ENCODE peak calls at places on chromosome 2, in four cellular contexts. Q is CD4-positive, CD25-positive, alpha-beta regulatory T cell; H is aorta; G is spleen. N is an unnamed sample.

GRCh38 chr2:217789003-217789735 is 213.6 kb downstream of the TNS1 start:
- DNase-seq in Q (peak; percentile 43), H (peak; percentile 95), G (peak; percentile 92), N (peak; percentile 59)

GRCh38 chr2:105039559-105039958 is 1.7 kb downstream of the MRPS9 start:
- DNase-seq in Q (no peak), H (no peak), G (no peak), N (no peak)

GRCh38 chr2:61011649-61012048 is 5.9 kb upstream of the PEX13 start:
- DNase-seq in Q (no peak), H (no peak), G (no peak), N (no peak)

GRCh38 chr2:143264851-143265250 is 135.6 kb downstream of the ARHGAP15 start:
- DNase-seq in Q (no peak), H (no peak), G (no peak), N (no peak)

GRCh38 chr2:239893236-239893515 is 132.0 kb downstream of the NDUFA10 start:
- DNase-seq in Q (no peak), H (peak; percentile 22), G (no peak), N (no peak)

GRCh38 chr2:207167129-207167923 is 1.6 kb upstream of the KLF7 start:
- DNase-seq in Q (no peak), H (no peak), G (no peak), N (no peak)

GRCh38 chr2:159442159-159442852 is 155.8 kb upstream of the WDSUB1 start:
- DNase-seq in Q (no peak), H (no peak), G (no peak), N (no peak)

GRCh38 chr2:27356056-27356381 is 545 bp downstream of the GTF3C2 start:
- DNase-seq in Q (peak; percentile 45), H (peak; percentile 81), G (peak; percentile 90), N (no peak)

GRCh38 chr2:238105506-238106338 is 5.6 kb downstream of the ESPNL start:
- DNase-seq in Q (no peak), H (peak; percentile 66), G (peak; percentile 77), N (no peak)

GRCh38 chr2:145601306-145601925 is 1081.5 kb upstream of the ZEB2 start:
- DNase-seq in Q (no peak), H (no peak), G (no peak), N (no peak)

GRCh38 chr2:186891219-186891621 is 42.2 kb upstream of the ZSWIM2 start:
- DNase-seq in Q (no peak), H (no peak), G (no peak), N (no peak)

GRCh38 chr2:226995625-226996041 is 159.8 kb downstream of the RHBDD1 start:
- DNase-seq in Q (no peak), H (peak; percentile 79), G (no peak), N (no peak)

GRCh38 chr2:83081835-83082522 is 1377.1 kb downstream of the SUCLG1 start:
- DNase-seq in Q (no peak), H (no peak), G (no peak), N (no peak)

GRCh38 chr2:135037831-135038230 is 9.4 kb downstream of the MAP3K19 start:
- DNase-seq in Q (no peak), H (no peak), G (no peak), N (no peak)

GRCh38 chr2:148299616-148300015 is 278.7 kb downstream of the MBD5 start:
- DNase-seq in Q (no peak), H (no peak), G (no peak), N (no peak)
- H3K27me3 ChIP-seq in Q (no peaks in the 10 kb centered on the region), H (no peaks in the 10 kb centered on the region), G (no peaks in the 10 kb centered on the region), N (no peaks in the 10 kb centered on the region)

DNA sequence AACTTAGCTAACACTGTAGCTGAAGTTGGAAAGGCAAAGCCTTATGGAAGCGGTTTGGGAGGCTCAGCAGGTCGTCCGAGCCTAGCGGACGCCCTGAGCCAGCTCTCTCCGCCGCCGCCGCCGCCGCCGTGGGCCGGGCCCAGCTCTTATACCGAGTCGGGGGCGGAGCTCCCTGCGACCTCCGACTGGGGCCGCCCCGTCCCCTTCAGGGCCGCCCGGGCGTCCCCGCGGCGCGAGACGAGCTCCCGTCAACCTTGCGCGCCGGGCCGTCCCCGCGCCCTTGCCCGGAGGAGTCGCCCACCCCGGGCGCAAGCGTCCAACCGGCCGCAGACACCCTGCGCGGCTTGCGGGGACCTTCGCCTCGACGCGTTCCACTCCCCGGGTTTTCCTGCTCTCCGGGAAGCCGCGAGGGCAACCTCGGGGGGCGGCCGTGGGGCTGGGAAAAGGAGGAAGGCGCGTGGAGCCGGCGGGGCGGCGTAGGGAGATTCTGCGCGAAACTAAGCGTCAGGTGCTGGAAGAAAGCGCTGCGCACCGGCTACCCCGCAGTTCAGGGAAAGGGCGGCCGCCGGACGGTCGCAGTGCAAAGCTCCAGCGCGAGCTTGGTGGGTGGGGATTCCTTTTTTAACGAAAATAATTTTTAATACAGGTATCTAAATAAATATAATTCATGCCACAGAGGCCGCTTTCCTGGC is at the start of gene SLC40A1:
- DNase-seq in Q (peak; percentile 43), H (peak; percentile 95), G (peak; percentile 94), N (peak; percentile 62)
- H3K27me3 ChIP-seq in Q (peaks cover 52% of the 10 kb centered on the region), H (no peaks in the 10 kb centered on the region), G (no peaks in the 10 kb centered on the region), N (no peaks in the 10 kb centered on the region)

DNA sequence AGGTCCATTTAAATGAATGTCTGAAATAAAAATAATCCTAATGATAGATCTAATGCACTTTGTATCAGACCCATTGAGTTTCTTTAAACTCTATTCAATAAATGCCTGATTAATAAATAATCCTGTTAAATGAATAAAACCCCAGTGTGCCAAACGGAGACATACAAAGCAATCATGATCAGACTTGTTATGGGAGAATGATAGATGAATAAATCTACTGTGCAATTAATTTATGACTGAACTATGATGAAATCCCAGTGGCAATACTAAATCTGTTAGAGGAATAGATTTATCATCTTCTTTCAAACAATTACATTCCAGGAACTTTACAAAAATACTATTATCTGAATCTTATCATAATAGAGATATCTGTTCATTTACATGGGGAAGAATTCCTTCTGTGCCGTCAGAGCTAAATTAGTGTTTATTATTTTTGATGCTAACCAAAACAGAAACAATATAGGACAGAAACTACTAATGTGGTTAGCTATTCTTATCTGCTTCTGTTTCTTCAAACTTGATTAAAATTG is 208.5 kb downstream of the CAMKMT start:
- DNase-seq in Q (no peak), H (no peak), G (no peak), N (peak; percentile 7)
- H3K27me3 ChIP-seq in Q (no peaks in the 10 kb centered on the region), H (no peaks in the 10 kb centered on the region), G (no peaks in the 10 kb centered on the region), N (no peaks in the 10 kb centered on the region)

DNA sequence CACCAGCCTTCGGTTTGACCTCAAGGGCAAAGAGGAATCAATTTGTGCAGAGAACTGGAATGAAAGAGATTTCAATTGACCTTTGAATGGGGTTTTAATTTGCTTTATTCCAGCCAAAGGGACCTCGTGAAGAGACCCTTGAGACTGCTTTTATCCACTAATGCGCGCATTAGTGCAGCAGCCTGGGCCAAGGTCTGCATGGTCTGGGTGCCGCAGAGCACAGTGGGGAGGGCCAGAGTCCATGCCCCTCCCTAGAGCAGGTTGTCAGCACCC is 8.9 kb upstream of the POMC start:
- DNase-seq in Q (no peak), H (no peak), G (no peak), N (no peak)
- H3K27me3 ChIP-seq in Q (peaks cover 2% of the 10 kb centered on the region), H (no peaks in the 10 kb centered on the region), G (peaks cover 4% of the 10 kb centered on the region), N (no peaks in the 10 kb centered on the region)